ENCODE peak calls at places on chromosome 2, in four cellular contexts. W is HFF-Myc; M is activated CD4-positive, CD25-positive, alpha-beta regulatory T cell treated with anti-CD3 and anti-CD28 coated beads, Interleukin-2, amount 50 U/mL, for 72 hours; T is stimulated activated CD4-positive, alpha-beta T cell treated with anti-CD3 and anti-CD28 coated beads, Interleukin-15, amount 100 ng/mL, for 24 hours. E is an unnamed sample.

GRCh38 chr2:37585982-37586621 is 85.3 kb downstream of the CDC42EP3 start:
- DNase-seq in W (no peak), M (peak; percentile 49), T (peak; percentile 78), E (peak; percentile 30)

GRCh38 chr2:83186050-83186790 is 1272.9 kb downstream of the SUCLG1 start:
- DNase-seq in W (no peak), M (no peak), T (no peak), E (no peak)

GRCh38 chr2:246489-247145 is 17.2 kb downstream of the SH3YL1 start:
- DNase-seq in W (peak; percentile 42), M (no peak), T (peak; percentile 18), E (no peak)

GRCh38 chr2:101197814-101198213 is 46.6 kb upstream of the TBC1D8 start:
- DNase-seq in W (no peak), M (no peak), T (no peak), E (no peak)

GRCh38 chr2:148653437-148653836 is 8.9 kb downstream of the EPC2 start:
- DNase-seq in W (no peak), M (no peak), T (no peak), E (no peak)

GRCh38 chr2:39778233-39778632 is 825 bp downstream of the THUMPD2 start:
- DNase-seq in W (no peak), M (no peak), T (no peak), E (no peak)

GRCh38 chr2:95261602-95262001 is 12.6 kb upstream of the PROM2 start:
- DNase-seq in W (no peak), M (no peak), T (no peak), E (no peak)

GRCh38 chr2:146615778-146616177 is 1229.1 kb upstream of the ACVR2A start:
- DNase-seq in W (no peak), M (no peak), T (no peak), E (no peak)

GRCh38 chr2:28523873-28524272 is 28.0 kb downstream of the PLB1 start:
- DNase-seq in W (no peak), M (no peak), T (no peak), E (no peak)

GRCh38 chr2:26300234-26300641 is 45.7 kb upstream of the SELENOI start:
- DNase-seq in W (no peak), M (no peak), T (peak; percentile 49), E (no peak)

GRCh38 chr2:134558208-134558890 is 160.5 kb downstream of the TMEM163 start:
- DNase-seq in W (no peak), M (no peak), T (no peak), E (no peak)

GRCh38 chr2:129233166-129233565 is 746.3 kb upstream of the RAB6C start:
- DNase-seq in W (no peak), M (no peak), T (no peak), E (no peak)

GRCh38 chr2:1981850-1982249 is 237.5 kb upstream of the PXDN start:
- DNase-seq in W (no peak), M (no peak), T (no peak), E (no peak)

GRCh38 chr2:174575124-174575776 is 22.4 kb downstream of the WIPF1 start:
- DNase-seq in W (no peak), M (no peak), T (no peak), E (no peak)

GRCh38 chr2:118729760-118730159 is 117.7 kb downstream of the EN1 start:
- DNase-seq in W (no peak), M (no peak), T (no peak), E (no peak)

GRCh38 chr2:96143848-96144480 is 1.3 kb downstream of the DUSP2 start:
- DNase-seq in W (no peak), M (peak; percentile 56), T (peak; percentile 63), E (peak; percentile 36)

GRCh38 chr2:131031875-131032274 is 61.4 kb downstream of the FAM168B start:
- DNase-seq in W (no peak), M (no peak), T (no peak), E (no peak)

GRCh38 chr2:134177351-134177931 is 76.4 kb upstream of the MGAT5 start:
- DNase-seq in W (no peak), M (no peak), T (no peak), E (no peak)

GRCh38 chr2:202185816-202186221 is 52.6 kb downstream of the SUMO1 start:
- DNase-seq in W (no peak), M (no peak), T (no peak), E (no peak)

GRCh38 chr2:28627722-28628480 is 123.7 kb upstream of the PPP1CB start:
- DNase-seq in W (no peak), M (peak; percentile 29), T (no peak), E (no peak)